ENCODE peak calls at places on chromosomes 2 and 18, in six cellular contexts. One of them, this sample, is unnamed.

GRCh38 chr2:18387479-18388206 is 172.8 kb downstream of the RDH14 start:
- DNase-seq in activated gamma-delta T cell treated with Interleukin-2 at 50 U/mL for 16 hours: peak
- DNase-seq in cerebellar nuclear complex: peak
- DNase-seq in heart left ventricle: peak
- DNase-seq in NCI-H510A treated with DMSO at 0.1 percent for 48 hours: peak
- DNase-seq in naive thymus-derived CD8-positive, alpha-beta T cell: peak
- DNase-seq in this sample: peak

GRCh38 chr18:730692-731091 is 18.3 kb upstream of the ENOSF1 start:
- DNase-seq in heart left ventricle: no peak
- DNase-seq in cerebellar nuclear complex: no peak
- DNase-seq in NCI-H510A treated with DMSO at 0.1 percent for 48 hours: no peak
- DNase-seq in naive thymus-derived CD8-positive, alpha-beta T cell: no peak
- DNase-seq in activated gamma-delta T cell treated with Interleukin-2 at 50 U/mL for 16 hours: no peak
- DNase-seq in this sample: no peak

GRCh38 chr2:181104512-181105121 is 124.2 kb downstream of the UBE2E3 start:
- DNase-seq in activated gamma-delta T cell treated with Interleukin-2 at 50 U/mL for 16 hours: peak
- DNase-seq in cerebellar nuclear complex: peak
- DNase-seq in naive thymus-derived CD8-positive, alpha-beta T cell: peak
- DNase-seq in heart left ventricle: no peak
- DNase-seq in NCI-H510A treated with DMSO at 0.1 percent for 48 hours: peak
- DNase-seq in this sample: peak

GRCh38 chr2:63012541-63012940 is 38.1 kb upstream of the OTX1 start:
- DNase-seq in naive thymus-derived CD8-positive, alpha-beta T cell: no peak
- DNase-seq in heart left ventricle: no peak
- DNase-seq in activated gamma-delta T cell treated with Interleukin-2 at 50 U/mL for 16 hours: no peak
- DNase-seq in NCI-H510A treated with DMSO at 0.1 percent for 48 hours: no peak
- DNase-seq in cerebellar nuclear complex: no peak
- DNase-seq in this sample: no peak

GRCh38 chr2:184527058-184527457 is 71.3 kb upstream of the ZNF804A start:
- DNase-seq in cerebellar nuclear complex: no peak
- DNase-seq in NCI-H510A treated with DMSO at 0.1 percent for 48 hours: no peak
- DNase-seq in activated gamma-delta T cell treated with Interleukin-2 at 50 U/mL for 16 hours: no peak
- DNase-seq in heart left ventricle: no peak
- DNase-seq in naive thymus-derived CD8-positive, alpha-beta T cell: no peak
- DNase-seq in this sample: no peak

GRCh38 chr2:19846567-19846966 is 55.2 kb downstream of the TTC32 start:
- DNase-seq in NCI-H510A treated with DMSO at 0.1 percent for 48 hours: no peak
- DNase-seq in activated gamma-delta T cell treated with Interleukin-2 at 50 U/mL for 16 hours: no peak
- DNase-seq in heart left ventricle: no peak
- DNase-seq in naive thymus-derived CD8-positive, alpha-beta T cell: no peak
- DNase-seq in cerebellar nuclear complex: no peak
- DNase-seq in this sample: no peak

GRCh38 chr2:75277111-75277510 is 77.8 kb upstream of the TACR1 start:
- DNase-seq in activated gamma-delta T cell treated with Interleukin-2 at 50 U/mL for 16 hours: no peak
- DNase-seq in cerebellar nuclear complex: no peak
- DNase-seq in NCI-H510A treated with DMSO at 0.1 percent for 48 hours: no peak
- DNase-seq in heart left ventricle: no peak
- DNase-seq in naive thymus-derived CD8-positive, alpha-beta T cell: no peak
- DNase-seq in this sample: no peak

GRCh38 chr2:22520337-22521288 is 864.4 kb upstream of the KLHL29 start:
- DNase-seq in activated gamma-delta T cell treated with Interleukin-2 at 50 U/mL for 16 hours: no peak
- DNase-seq in NCI-H510A treated with DMSO at 0.1 percent for 48 hours: no peak
- DNase-seq in heart left ventricle: no peak
- DNase-seq in naive thymus-derived CD8-positive, alpha-beta T cell: no peak
- DNase-seq in cerebellar nuclear complex: no peak
- DNase-seq in this sample: no peak

GRCh38 chr2:215454519-215454918 is 18.7 kb upstream of the FN1 start:
- DNase-seq in cerebellar nuclear complex: no peak
- DNase-seq in activated gamma-delta T cell treated with Interleukin-2 at 50 U/mL for 16 hours: no peak
- DNase-seq in naive thymus-derived CD8-positive, alpha-beta T cell: peak
- DNase-seq in NCI-H510A treated with DMSO at 0.1 percent for 48 hours: peak
- DNase-seq in heart left ventricle: no peak
- DNase-seq in this sample: no peak

GRCh38 chr18:50788284-50788683 is 31.5 kb downstream of the MRO start:
- DNase-seq in heart left ventricle: no peak
- DNase-seq in activated gamma-delta T cell treated with Interleukin-2 at 50 U/mL for 16 hours: no peak
- DNase-seq in cerebellar nuclear complex: no peak
- DNase-seq in NCI-H510A treated with DMSO at 0.1 percent for 48 hours: no peak
- DNase-seq in naive thymus-derived CD8-positive, alpha-beta T cell: no peak
- DNase-seq in this sample: no peak

GRCh38 chr2:19949071-19949470 is 40.8 kb downstream of the WDR35 start:
- DNase-seq in activated gamma-delta T cell treated with Interleukin-2 at 50 U/mL for 16 hours: no peak
- DNase-seq in cerebellar nuclear complex: no peak
- DNase-seq in naive thymus-derived CD8-positive, alpha-beta T cell: no peak
- DNase-seq in heart left ventricle: no peak
- DNase-seq in NCI-H510A treated with DMSO at 0.1 percent for 48 hours: no peak
- DNase-seq in this sample: no peak

GRCh38 chr2:109558076-109558882 is 55.5 kb downstream of the SEPTIN10 start:
- DNase-seq in activated gamma-delta T cell treated with Interleukin-2 at 50 U/mL for 16 hours: no peak
- DNase-seq in cerebellar nuclear complex: no peak
- DNase-seq in heart left ventricle: no peak
- DNase-seq in naive thymus-derived CD8-positive, alpha-beta T cell: no peak
- DNase-seq in NCI-H510A treated with DMSO at 0.1 percent for 48 hours: peak
- DNase-seq in this sample: no peak

GRCh38 chr2:46364797-46365457 is 67.7 kb downstream of the EPAS1 start:
- DNase-seq in heart left ventricle: no peak
- DNase-seq in cerebellar nuclear complex: no peak
- DNase-seq in activated gamma-delta T cell treated with Interleukin-2 at 50 U/mL for 16 hours: no peak
- DNase-seq in naive thymus-derived CD8-positive, alpha-beta T cell: peak
- DNase-seq in NCI-H510A treated with DMSO at 0.1 percent for 48 hours: peak
- DNase-seq in this sample: no peak